ENCODE peak calls at places on chromosomes 16 and 17, in seven cellular contexts. One of them, this sample, is unnamed.

GRCh38 chr16:10752843-10753523 is 9.3 kb downstream of the NUBP1 start:
- DNase-seq in NCI-H2081 treated with DMSO at 0.1 percent for 48 hours: no peak
- DNase-seq in activated CD4-positive, alpha-beta T cell treated with anti-CD3 and anti-CD28 coated beads, Interleukin-2, amount 50 U/mL, for 24 hours: no peak
- DNase-seq in mesothelial cell of epicardium: no peak
- DNase-seq in GM04503: no peak
- DNase-seq in progenitor cell of endocrine pancreas: no peak
- DNase-seq in C1 segment of cervical spinal cord: no peak
- DNase-seq in this sample: no peak

GRCh38 chr16:1884155-1884760 is 12.3 kb upstream of the MEIOB start:
- DNase-seq in NCI-H2081 treated with DMSO at 0.1 percent for 48 hours: no peak
- DNase-seq in activated CD4-positive, alpha-beta T cell treated with anti-CD3 and anti-CD28 coated beads, Interleukin-2, amount 50 U/mL, for 24 hours: no peak
- DNase-seq in mesothelial cell of epicardium: no peak
- DNase-seq in GM04503: no peak
- DNase-seq in progenitor cell of endocrine pancreas: no peak
- DNase-seq in C1 segment of cervical spinal cord: no peak
- DNase-seq in this sample: peak; percentile 15

GRCh38 chr17:40448639-40449261 is 5.5 kb downstream of the IGFBP4 start:
- DNase-seq in NCI-H2081 treated with DMSO at 0.1 percent for 48 hours: no peak
- DNase-seq in activated CD4-positive, alpha-beta T cell treated with anti-CD3 and anti-CD28 coated beads, Interleukin-2, amount 50 U/mL, for 24 hours: no peak
- DNase-seq in mesothelial cell of epicardium: no peak
- DNase-seq in GM04503: no peak
- DNase-seq in progenitor cell of endocrine pancreas: no peak
- DNase-seq in C1 segment of cervical spinal cord: no peak
- DNase-seq in this sample: peak; percentile 17

GRCh38 chr16:87295259-87295658 is 21.9 kb downstream of the C16orf95 start:
- DNase-seq in NCI-H2081 treated with DMSO at 0.1 percent for 48 hours: no peak
- DNase-seq in activated CD4-positive, alpha-beta T cell treated with anti-CD3 and anti-CD28 coated beads, Interleukin-2, amount 50 U/mL, for 24 hours: no peak
- DNase-seq in mesothelial cell of epicardium: no peak
- DNase-seq in GM04503: no peak
- DNase-seq in progenitor cell of endocrine pancreas: no peak
- DNase-seq in C1 segment of cervical spinal cord: no peak
- DNase-seq in this sample: no peak

GRCh38 chr17:9684955-9685621 is 39.8 kb downstream of the USP43 start:
- DNase-seq in NCI-H2081 treated with DMSO at 0.1 percent for 48 hours: peak; percentile 28
- DNase-seq in activated CD4-positive, alpha-beta T cell treated with anti-CD3 and anti-CD28 coated beads, Interleukin-2, amount 50 U/mL, for 24 hours: no peak
- DNase-seq in mesothelial cell of epicardium: no peak
- DNase-seq in GM04503: no peak
- DNase-seq in progenitor cell of endocrine pancreas: no peak
- DNase-seq in C1 segment of cervical spinal cord: no peak
- DNase-seq in this sample: no peak

GRCh38 chr17:64635647-64636305 is 26.3 kb downstream of the SMURF2 start:
- DNase-seq in NCI-H2081 treated with DMSO at 0.1 percent for 48 hours: no peak
- DNase-seq in activated CD4-positive, alpha-beta T cell treated with anti-CD3 and anti-CD28 coated beads, Interleukin-2, amount 50 U/mL, for 24 hours: no peak
- DNase-seq in mesothelial cell of epicardium: no peak
- DNase-seq in GM04503: peak; percentile 82
- DNase-seq in progenitor cell of endocrine pancreas: no peak
- DNase-seq in C1 segment of cervical spinal cord: no peak
- DNase-seq in this sample: peak; percentile 87

GRCh38 chr17:82644148-82644547 is 4.1 kb downstream of the WDR45B start:
- DNase-seq in NCI-H2081 treated with DMSO at 0.1 percent for 48 hours: no peak
- DNase-seq in activated CD4-positive, alpha-beta T cell treated with anti-CD3 and anti-CD28 coated beads, Interleukin-2, amount 50 U/mL, for 24 hours: no peak
- DNase-seq in mesothelial cell of epicardium: no peak
- DNase-seq in GM04503: no peak
- DNase-seq in progenitor cell of endocrine pancreas: no peak
- DNase-seq in C1 segment of cervical spinal cord: no peak
- DNase-seq in this sample: no peak

GRCh38 chr16:25030420-25031131 is 15.4 kb upstream of the ARHGAP17 start:
- DNase-seq in NCI-H2081 treated with DMSO at 0.1 percent for 48 hours: no peak
- DNase-seq in activated CD4-positive, alpha-beta T cell treated with anti-CD3 and anti-CD28 coated beads, Interleukin-2, amount 50 U/mL, for 24 hours: no peak
- DNase-seq in mesothelial cell of epicardium: no peak
- DNase-seq in GM04503: no peak
- DNase-seq in progenitor cell of endocrine pancreas: no peak
- DNase-seq in C1 segment of cervical spinal cord: no peak
- DNase-seq in this sample: no peak

This sample was measured in adipocyte.